ENCODE peak calls at places on chromosomes 6 and 20, in five cellular contexts. One of them, this sample, is unnamed.

GRCh38 chr6:24524801-24525200 is 30.0 kb downstream of the ALDH5A1 start:
- DNase-seq in GM20000: peak
- DNase-seq in endothelial cell: peak
- DNase-seq in HTR-8/SVneo: peak
- DNase-seq in EL: peak
- DNase-seq in this sample: peak

GRCh38 chr6:15444881-15445280 is 199.0 kb downstream of the JARID2 start:
- DNase-seq in endothelial cell: no peak
- DNase-seq in HTR-8/SVneo: peak
- DNase-seq in GM20000: no peak
- DNase-seq in EL: no peak
- DNase-seq in this sample: no peak

GRCh38 chr6:149488815-149489214 is 4.0 kb upstream of the ZC3H12D start:
- DNase-seq in EL: no peak
- DNase-seq in endothelial cell: no peak
- DNase-seq in HTR-8/SVneo: no peak
- DNase-seq in GM20000: peak
- DNase-seq in this sample: no peak

GRCh38 chr6:39804666-39805065 is 12.5 kb downstream of the DAAM2 start:
- DNase-seq in endothelial cell: no peak
- DNase-seq in HTR-8/SVneo: no peak
- DNase-seq in EL: peak
- DNase-seq in GM20000: no peak
- DNase-seq in this sample: no peak

GRCh38 chr20:16527438-16527837 is 45.8 kb downstream of the KIF16B start:
- DNase-seq in HTR-8/SVneo: no peak
- DNase-seq in GM20000: no peak
- DNase-seq in endothelial cell: no peak
- DNase-seq in EL: no peak
- DNase-seq in this sample: no peak

GRCh38 chr6:75144396-75144795 is 61.5 kb downstream of the COL12A1 start:
- DNase-seq in endothelial cell: no peak
- DNase-seq in EL: no peak
- DNase-seq in HTR-8/SVneo: no peak
- DNase-seq in GM20000: no peak
- DNase-seq in this sample: no peak

GRCh38 chr6:104473021-104473429 is 386.7 kb downstream of the HACE1 start:
- DNase-seq in endothelial cell: no peak
- DNase-seq in GM20000: no peak
- DNase-seq in HTR-8/SVneo: no peak
- DNase-seq in EL: no peak
- DNase-seq in this sample: no peak

GRCh38 chr6:33442283-33442682 is 12.1 kb upstream of the ZBTB9 start:
- DNase-seq in endothelial cell: no peak
- DNase-seq in HTR-8/SVneo: no peak
- DNase-seq in EL: no peak
- DNase-seq in GM20000: no peak
- DNase-seq in this sample: no peak

GRCh38 chr6:52049252-52050050 is 38.0 kb downstream of the PKHD1 start:
- DNase-seq in HTR-8/SVneo: peak
- DNase-seq in endothelial cell: peak
- DNase-seq in GM20000: peak
- DNase-seq in EL: peak
- DNase-seq in this sample: peak

GRCh38 chr6:36786055-36786675 is 53.1 kb downstream of the CPNE5 start:
- DNase-seq in GM20000: no peak
- DNase-seq in endothelial cell: peak
- DNase-seq in EL: no peak
- DNase-seq in HTR-8/SVneo: no peak
- DNase-seq in this sample: no peak

GRCh38 chr6:12472601-12473038 is 182.5 kb downstream of the EDN1 start:
- DNase-seq in endothelial cell: no peak
- DNase-seq in HTR-8/SVneo: no peak
- DNase-seq in EL: peak
- DNase-seq in GM20000: no peak
- DNase-seq in this sample: no peak

GRCh38 chr20:60056345-60057122 is 98.3 kb downstream of the CDH26 start:
- DNase-seq in EL: no peak
- DNase-seq in endothelial cell: no peak
- DNase-seq in GM20000: no peak
- DNase-seq in HTR-8/SVneo: no peak
- DNase-seq in this sample: no peak

GRCh38 chr6:153045271-153045670 is 42.8 kb upstream of the MTRF1L start:
- DNase-seq in endothelial cell: no peak
- DNase-seq in GM20000: no peak
- DNase-seq in HTR-8/SVneo: no peak
- DNase-seq in EL: no peak
- DNase-seq in this sample: no peak

GRCh38 chr6:89978749-89979145 is 84.5 kb downstream of the GJA10 start:
- DNase-seq in endothelial cell: no peak
- DNase-seq in EL: no peak
- DNase-seq in HTR-8/SVneo: no peak
- DNase-seq in GM20000: no peak
- DNase-seq in this sample: no peak

GRCh38 chr6:5379647-5380242 is 118.4 kb downstream of the FARS2 start:
- DNase-seq in endothelial cell: peak
- DNase-seq in HTR-8/SVneo: peak
- DNase-seq in EL: peak
- DNase-seq in GM20000: peak
- DNase-seq in this sample: peak

GRCh38 chr20:38973546-38974120 is 11.5 kb downstream of the DHX35 start:
- DNase-seq in endothelial cell: no peak
- DNase-seq in HTR-8/SVneo: no peak
- DNase-seq in EL: peak
- DNase-seq in GM20000: no peak
- DNase-seq in this sample: no peak

GRCh38 chr20:4157516-4157915 is 142.2 kb upstream of the RNF24 start:
- DNase-seq in HTR-8/SVneo: no peak
- DNase-seq in EL: no peak
- DNase-seq in endothelial cell: no peak
- DNase-seq in GM20000: no peak
- DNase-seq in this sample: no peak

GRCh38 chr20:373171-373890 is 7.2 kb upstream of the TRIB3 start:
- DNase-seq in EL: peak
- DNase-seq in HTR-8/SVneo: peak
- DNase-seq in endothelial cell: peak
- DNase-seq in GM20000: no peak
- DNase-seq in this sample: no peak

GRCh38 chr20:36506253-36506652 is 35.1 kb upstream of the MYL9 start:
- DNase-seq in endothelial cell: no peak
- DNase-seq in EL: no peak
- DNase-seq in GM20000: no peak
- DNase-seq in HTR-8/SVneo: peak
- DNase-seq in this sample: no peak

GRCh38 chr6:3911614-3912336 is 62.6 kb downstream of the FAM50B start:
- DNase-seq in HTR-8/SVneo: peak
- DNase-seq in GM20000: no peak
- DNase-seq in EL: peak
- DNase-seq in endothelial cell: no peak
- DNase-seq in this sample: no peak

GRCh38 chr6:166774292-166774691 is 147.2 kb upstream of the RPS6KA2 start:
- DNase-seq in EL: no peak
- DNase-seq in endothelial cell: peak
- DNase-seq in GM20000: no peak
- DNase-seq in HTR-8/SVneo: no peak
- DNase-seq in this sample: no peak

GRCh38 chr6:111381126-111381525 is 101.9 kb downstream of the REV3L start:
- DNase-seq in endothelial cell: no peak
- DNase-seq in EL: peak
- DNase-seq in GM20000: no peak
- DNase-seq in HTR-8/SVneo: no peak
- DNase-seq in this sample: no peak

GRCh38 chr20:39291301-39291700 is 329.2 kb downstream of the DHX35 start:
- DNase-seq in endothelial cell: no peak
- DNase-seq in HTR-8/SVneo: no peak
- DNase-seq in GM20000: no peak
- DNase-seq in EL: peak
- DNase-seq in this sample: no peak

GRCh38 chr6:150028799-150029198 is 3.5 kb upstream of the RAET1L start:
- DNase-seq in HTR-8/SVneo: no peak
- DNase-seq in GM20000: no peak
- DNase-seq in EL: no peak
- DNase-seq in endothelial cell: no peak
- DNase-seq in this sample: no peak

GRCh38 chr6:8623441-8623840 is 188.1 kb upstream of the SLC35B3 start:
- DNase-seq in EL: no peak
- DNase-seq in HTR-8/SVneo: no peak
- DNase-seq in endothelial cell: no peak
- DNase-seq in GM20000: no peak
- DNase-seq in this sample: no peak

GRCh38 chr6:28769626-28770402 is 154.0 kb downstream of the TRIM27 start:
- DNase-seq in EL: peak
- DNase-seq in GM20000: no peak
- DNase-seq in endothelial cell: peak
- DNase-seq in HTR-8/SVneo: no peak
- DNase-seq in this sample: no peak

GRCh38 chr20:9582137-9582536 is 67.7 kb downstream of the LAMP5 start:
- DNase-seq in GM20000: no peak
- DNase-seq in EL: no peak
- DNase-seq in endothelial cell: no peak
- DNase-seq in HTR-8/SVneo: no peak
- DNase-seq in this sample: no peak

GRCh38 chr6:80769101-80769500 is 662.6 kb downstream of the BCKDHB start:
- DNase-seq in endothelial cell: no peak
- DNase-seq in GM20000: no peak
- DNase-seq in HTR-8/SVneo: no peak
- DNase-seq in EL: peak
- DNase-seq in this sample: no peak

GRCh38 chr6:28489366-28490190 is 26.0 kb downstream of the GPX6 start:
- DNase-seq in HTR-8/SVneo: peak
- DNase-seq in GM20000: peak
- DNase-seq in EL: peak
- DNase-seq in endothelial cell: peak
- DNase-seq in this sample: peak

GRCh38 chr20:52847029-52847660 is 125.0 kb upstream of the TSHZ2 start:
- DNase-seq in EL: no peak
- DNase-seq in HTR-8/SVneo: no peak
- DNase-seq in endothelial cell: no peak
- DNase-seq in GM20000: no peak
- DNase-seq in this sample: no peak

GRCh38 chr6:165636415-165637048 is 26.5 kb downstream of the PDE10A start:
- DNase-seq in EL: no peak
- DNase-seq in GM20000: no peak
- DNase-seq in endothelial cell: no peak
- DNase-seq in HTR-8/SVneo: peak
- DNase-seq in this sample: no peak

GRCh38 chr6:5403619-5404018 is 142.3 kb downstream of the FARS2 start:
- DNase-seq in EL: peak
- DNase-seq in HTR-8/SVneo: no peak
- DNase-seq in GM20000: no peak
- DNase-seq in endothelial cell: no peak
- DNase-seq in this sample: no peak

GRCh38 chr6:170436209-170436809 is 116.8 kb downstream of the PSMB1 start:
- DNase-seq in GM20000: no peak
- DNase-seq in HTR-8/SVneo: no peak
- DNase-seq in endothelial cell: no peak
- DNase-seq in EL: no peak
- DNase-seq in this sample: no peak

GRCh38 chr20:45343867-45344721 is 4.1 kb downstream of the SDC4 start:
- DNase-seq in endothelial cell: no peak
- DNase-seq in GM20000: no peak
- DNase-seq in EL: peak
- DNase-seq in HTR-8/SVneo: peak
- DNase-seq in this sample: no peak

GRCh38 chr6:13535306-13535705 is 39.1 kb upstream of the SIRT5 start:
- DNase-seq in GM20000: no peak
- DNase-seq in endothelial cell: no peak
- DNase-seq in HTR-8/SVneo: no peak
- DNase-seq in EL: no peak
- DNase-seq in this sample: no peak

GRCh38 chr6:19312291-19312978 is 524.7 kb upstream of the ID4 start:
- DNase-seq in EL: no peak
- DNase-seq in endothelial cell: no peak
- DNase-seq in GM20000: no peak
- DNase-seq in HTR-8/SVneo: no peak
- DNase-seq in this sample: no peak